ENCODE peak calls at places on chromosomes 12 and 14, in eight cellular contexts. N, B, I, D, F, X, P and J are unnamed samples.

GRCh38 chr12:95326450-95326849 is 108.8 kb downstream of the VEZT start:
- DNase-seq in N (no peak), B (no peak), I (no peak), D (peak), F (no peak), X (no peak), P (no peak), J (no peak)

GRCh38 chr12:56818629-56819028 is 55.5 kb downstream of the HSD17B6 start:
- DNase-seq in N (no peak), B (no peak), I (no peak), D (no peak), F (no peak), X (no peak), P (no peak), J (no peak)

GRCh38 chr14:81521356-81521755 is 12.3 kb downstream of the SEL1L start:
- DNase-seq in N (no peak), B (no peak), I (no peak), D (no peak), F (no peak), X (no peak), P (no peak), J (no peak)

GRCh38 chr14:77320238-77320935 is at the start of gene POMT2:
- DNase-seq in N (peak), B (peak), I (peak), D (peak), F (peak), X (peak), P (peak), J (peak)

GRCh38 chr14:68694516-68695235 is 98.2 kb downstream of the ZFP36L1 start:
- DNase-seq in N (peak), B (no peak), I (no peak), D (peak), F (no peak), X (no peak), P (peak), J (no peak)

GRCh38 chr14:77040995-77041744 is 12.7 kb upstream of the IRF2BPL start:
- DNase-seq in N (peak), B (no peak), I (peak), D (no peak), F (no peak), X (peak), P (no peak), J (peak)

GRCh38 chr14:95507174-95507573 is 9.3 kb downstream of the SYNE3 start:
- DNase-seq in N (peak), B (peak), I (peak), D (peak), F (peak), X (no peak), P (no peak), J (no peak)

GRCh38 chr12:1779783-1780182 is 40.6 kb upstream of the LRTM2 start:
- DNase-seq in N (no peak), B (no peak), I (no peak), D (peak), F (no peak), X (no peak), P (no peak), J (no peak)

GRCh38 chr12:121400332-121401139 is 618 bp downstream of the RNF34 start:
- DNase-seq in N (peak), B (peak), I (peak), D (peak), F (peak), X (peak), P (no peak), J (peak)

GRCh38 chr12:123723011-123723410 is 10.9 kb downstream of the ATP6V0A2 start:
- DNase-seq in N (no peak), B (no peak), I (no peak), D (peak), F (no peak), X (no peak), P (no peak), J (no peak)

GRCh38 chr12:86530996-86531655 is 274.9 kb upstream of the MGAT4C start:
- DNase-seq in N (no peak), B (no peak), I (no peak), D (no peak), F (no peak), X (no peak), P (no peak), J (no peak)

GRCh38 chr12:508795-509194 is 49.1 kb downstream of the B4GALNT3 start:
- DNase-seq in N (peak), B (no peak), I (no peak), D (no peak), F (peak), X (no peak), P (no peak), J (peak)

GRCh38 chr12:55830601-55831406 is 1.4 kb upstream of the DNAJC14 start:
- DNase-seq in N (peak), B (peak), I (peak), D (peak), F (peak), X (peak), P (peak), J (peak)

GRCh38 chr14:67440513-67440912 is 28.5 kb upstream of the PLEK2 start:
- DNase-seq in N (peak), B (no peak), I (no peak), D (no peak), F (no peak), X (no peak), P (no peak), J (peak)

GRCh38 chr12:27505124-27505523 is 18.9 kb upstream of the PPFIBP1 start:
- DNase-seq in N (no peak), B (no peak), I (no peak), D (peak), F (no peak), X (no peak), P (no peak), J (no peak)

GRCh38 chr12:2489266-2489665 is 305.5 kb upstream of the FKBP4 start:
- DNase-seq in N (no peak), B (no peak), I (no peak), D (no peak), F (no peak), X (no peak), P (no peak), J (no peak)

GRCh38 chr12:1936406-1937320 is 18.2 kb upstream of the CACNA2D4 start:
- DNase-seq in N (no peak), B (peak), I (peak), D (peak), F (peak), X (no peak), P (peak), J (peak)

GRCh38 chr12:28050606-28051005 is 78.1 kb upstream of the PTHLH start:
- DNase-seq in N (no peak), B (no peak), I (no peak), D (no peak), F (no peak), X (no peak), P (no peak), J (no peak)

GRCh38 chr12:16562413-16562812 is 43.5 kb downstream of the LMO3 start:
- DNase-seq in N (no peak), B (no peak), I (no peak), D (no peak), F (no peak), X (no peak), P (no peak), J (no peak)

GRCh38 chr12:58172433-58173073 is 231.2 kb downstream of the ATP23 start:
- DNase-seq in N (no peak), B (no peak), I (no peak), D (no peak), F (no peak), X (no peak), P (no peak), J (no peak)

GRCh38 chr12:58171914-58172313 is 230.5 kb downstream of the ATP23 start:
- DNase-seq in N (no peak), B (no peak), I (peak), D (peak), F (no peak), X (no peak), P (no peak), J (peak)

GRCh38 chr12:58174316-58174715 is 232.9 kb downstream of the ATP23 start:
- DNase-seq in N (no peak), B (no peak), I (no peak), D (no peak), F (no peak), X (no peak), P (no peak), J (no peak)

GRCh38 chr12:58177366-58177765 is 236.0 kb downstream of the ATP23 start:
- DNase-seq in N (no peak), B (no peak), I (no peak), D (no peak), F (no peak), X (no peak), P (no peak), J (no peak)

GRCh38 chr12:58176296-58176869 is 235.0 kb downstream of the ATP23 start:
- DNase-seq in N (peak), B (peak), I (no peak), D (peak), F (no peak), X (no peak), P (no peak), J (peak)
- H3K27ac ChIP-seq in N (no peak), B (no peak), I (no peak), D (no peak), F (no peak), X (no peak), P (no peak), J (no peak)

GRCh38 chr12:132488127-132489077 is 1.5 kb upstream of the FBRSL1 start:
- DNase-seq in N (peak), B (peak), I (peak), D (no peak), F (peak), X (peak), P (peak), J (peak)
- H3K27ac ChIP-seq in N (peak), B (peak), I (no peak), D (no peak), F (peak), X (peak), P (no peak), J (peak)

DNA sequence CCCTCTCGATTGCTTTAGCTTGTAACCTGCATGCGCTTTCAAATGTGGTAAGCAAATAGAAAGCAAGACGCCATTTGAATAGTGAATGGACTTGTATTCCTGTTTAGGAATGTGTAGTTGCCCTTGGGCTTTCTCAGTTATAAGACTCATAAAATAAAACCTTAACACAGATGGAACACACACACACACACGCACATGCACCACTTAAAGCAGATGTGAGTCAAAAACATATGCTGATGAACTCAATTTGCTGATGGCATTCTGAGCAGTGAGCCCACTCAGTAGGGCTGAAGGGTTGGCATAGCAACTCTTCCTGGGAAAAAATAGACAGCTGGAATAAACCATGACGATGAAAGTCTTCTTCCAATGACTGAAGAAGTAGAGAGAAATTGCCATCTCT is 360.5 kb downstream of the APAF1 start:
- DNase-seq in N (no peak), B (no peak), I (no peak), D (no peak), F (no peak), X (no peak), P (no peak), J (no peak)
- H3K27ac ChIP-seq in N (no peak), B (no peak), I (no peak), D (no peak), F (no peak), X (no peak), P (no peak), J (no peak)

DNA sequence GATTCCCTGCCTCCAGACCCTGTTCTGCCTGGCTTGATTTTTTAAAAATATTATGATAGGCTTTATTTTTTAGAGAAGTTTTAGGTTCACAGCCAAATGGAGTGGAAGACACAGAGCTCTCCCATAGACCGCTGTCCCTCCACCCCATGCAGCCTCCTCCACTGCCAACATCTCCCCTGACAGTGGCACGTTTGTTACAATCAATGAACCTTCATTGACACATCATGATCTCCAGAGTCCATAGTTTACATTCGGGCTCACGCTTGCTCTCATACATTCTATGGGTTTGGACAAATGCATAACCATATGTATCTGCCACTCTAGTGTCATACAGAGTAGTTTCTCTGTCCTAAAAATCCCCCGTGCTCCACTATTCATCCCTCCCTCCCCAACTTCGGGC is 15.9 kb upstream of the PPP1R13B start:
- DNase-seq in N (no peak), B (no peak), I (no peak), D (no peak), F (no peak), X (no peak), P (no peak), J (no peak)
- H3K27ac ChIP-seq in N (no peak), B (no peak), I (no peak), D (no peak), F (no peak), X (no peak), P (no peak), J (no peak)

GRCh38 chr12:91249059-91250055 is 66.7 kb upstream of the DCN start:
- DNase-seq in N (no peak), B (no peak), I (no peak), D (no peak), F (no peak), X (no peak), P (no peak), J (no peak)

DNA sequence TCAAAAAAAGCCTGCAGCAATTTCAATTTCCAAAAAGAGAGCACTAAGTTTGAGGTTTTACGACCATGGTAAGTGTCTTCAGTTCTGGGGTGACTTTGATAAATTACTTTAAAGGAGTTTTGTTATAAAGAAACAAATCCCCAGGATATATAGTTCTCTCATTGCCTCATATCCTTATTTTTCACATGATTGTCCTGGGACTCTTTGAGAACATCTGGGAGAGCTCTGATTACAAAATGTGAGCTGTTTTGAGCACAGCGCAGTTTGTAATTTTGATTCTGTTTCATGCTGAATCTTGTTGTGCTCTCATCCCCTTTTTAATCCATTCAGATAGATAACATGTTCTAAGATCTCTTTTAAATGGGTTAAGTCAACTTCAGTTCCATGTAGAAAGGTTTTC is 67.7 kb upstream of the DCN start:
- DNase-seq in N (no peak), B (no peak), I (no peak), D (peak), F (no peak), X (no peak), P (no peak), J (no peak)
- H3K27ac ChIP-seq in N (no peak), B (peak), I (no peak), D (peak), F (no peak), X (no peak), P (no peak), J (no peak)

GRCh38 chr14:22097606-22098292 is 424.1 kb upstream of the OR4E1 start:
- DNase-seq in N (no peak), B (no peak), I (no peak), D (no peak), F (no peak), X (no peak), P (no peak), J (no peak)
- H3K27ac ChIP-seq in N (peak), B (peak), I (no peak), D (no peak), F (no peak), X (no peak), P (no peak), J (no peak)